ENCODE peak calls at places on chromosomes 1 and 21, in seven cellular contexts. P is sigmoid colon, I is stomach, G is upper lobe of left lung, O is K562, Y is GM12878, J is suprapubic skin. C is an unnamed sample.

GRCh38 chr1:81799939-81800740 is 594 bp upstream of the ADGRL2 start:
- DNase-seq in P (peak; percentile 85), I (peak; percentile 45), G (peak; percentile 87), O (no peak), Y (no peak), J (no peak), C (peak; percentile 23)

GRCh38 chr21:16420086-16420724 is 690.4 kb downstream of the USP25 start:
- DNase-seq in P (peak; percentile 71), I (peak; percentile 42), G (no peak), O (no peak), Y (no peak), J (no peak), C (no peak)

GRCh38 chr21:35324372-35325220 is 275.5 kb upstream of the RUNX1 start:
- DNase-seq in P (peak; percentile 81), I (no peak), G (no peak), O (no peak), Y (no peak), J (no peak), C (peak; percentile 14)

GRCh38 chr1:183097438-183098051 is 74.3 kb downstream of the LAMC1 start:
- DNase-seq in P (no peak), I (no peak), G (no peak), O (no peak), Y (no peak), J (no peak), C (no peak)

GRCh38 chr1:29453502-29454240 is 217.3 kb downstream of the PTPRU start:
- DNase-seq in P (no peak), I (no peak), G (no peak), O (peak; percentile 88), Y (no peak), J (peak; percentile 76), C (no peak)

GRCh38 chr1:204846546-204846945 is 24.1 kb upstream of the NFASC start:
- DNase-seq in P (no peak), I (no peak), G (no peak), O (no peak), Y (no peak), J (no peak), C (no peak)

GRCh38 chr1:2514863-2515762 is 11.3 kb downstream of the PANK4 start:
- DNase-seq in P (no peak), I (no peak), G (peak; percentile 65), O (no peak), Y (no peak), J (no peak), C (no peak)

GRCh38 chr1:197145451-197146029 is 929 bp downstream of the ASPM start:
- DNase-seq in P (no peak), I (no peak), G (no peak), O (no peak), Y (no peak), J (no peak), C (no peak)

GRCh38 chr1:176754663-176755062 is 291.7 kb downstream of the PAPPA2 start:
- DNase-seq in P (no peak), I (no peak), G (no peak), O (no peak), Y (no peak), J (no peak), C (no peak)

GRCh38 chr1:6350416-6351088 is 43.0 kb downstream of the ACOT7 start:
- DNase-seq in P (peak; percentile 72), I (peak; percentile 93), G (no peak), O (no peak), Y (no peak), J (no peak), C (peak; percentile 29)

GRCh38 chr1:160177667-160178066 is 12.7 kb upstream of the CASQ1 start:
- DNase-seq in P (no peak), I (no peak), G (no peak), O (no peak), Y (no peak), J (no peak), C (no peak)

GRCh38 chr21:41653944-41654625 is 112.8 kb downstream of the RIPK4 start:
- DNase-seq in P (no peak), I (no peak), G (no peak), O (no peak), Y (no peak), J (no peak), C (no peak)

GRCh38 chr1:230632273-230632873 is 9.9 kb upstream of the COG2 start:
- DNase-seq in P (no peak), I (peak; percentile 32), G (no peak), O (peak; percentile 24), Y (no peak), J (no peak), C (peak; percentile 22)

GRCh38 chr1:204130989-204131892 is 20.6 kb downstream of the ETNK2 start:
- DNase-seq in P (no peak), I (no peak), G (peak; percentile 31), O (no peak), Y (no peak), J (no peak), C (no peak)

GRCh38 chr1:40919475-40920011 is 57.4 kb upstream of the CITED4 start:
- DNase-seq in P (no peak), I (peak; percentile 92), G (peak; percentile 33), O (no peak), Y (no peak), J (no peak), C (no peak)

GRCh38 chr21:35394634-35395369 is 345.7 kb upstream of the RUNX1 start:
- DNase-seq in P (no peak), I (no peak), G (no peak), O (no peak), Y (no peak), J (no peak), C (no peak)

GRCh38 chr1:117573386-117574040 is 32.3 kb upstream of the TENT5C start:
- DNase-seq in P (no peak), I (no peak), G (no peak), O (no peak), Y (no peak), J (peak; percentile 37), C (peak; percentile 8)

GRCh38 chr1:34549199-34549598 is 205.6 kb upstream of the GJB5 start:
- DNase-seq in P (no peak), I (no peak), G (no peak), O (peak; percentile 32), Y (no peak), J (no peak), C (peak; percentile 60)

GRCh38 chr1:170545476-170545875 is 13.5 kb downstream of the GORAB start:
- DNase-seq in P (no peak), I (no peak), G (no peak), O (no peak), Y (no peak), J (no peak), C (no peak)

GRCh38 chr21:40208206-40208950 is 341.1 kb downstream of the PCP4 start:
- DNase-seq in P (no peak), I (no peak), G (no peak), O (no peak), Y (no peak), J (no peak), C (no peak)

GRCh38 chr1:21451981-21452411 is 12.1 kb downstream of the NBPF3 start:
- DNase-seq in P (no peak), I (no peak), G (no peak), O (no peak), Y (no peak), J (no peak), C (no peak)

GRCh38 chr1:12088607-12089006 is 25.5 kb downstream of the TNFRSF8 start:
- DNase-seq in P (no peak), I (peak; percentile 26), G (no peak), O (no peak), Y (no peak), J (no peak), C (peak; percentile 34)

DNA sequence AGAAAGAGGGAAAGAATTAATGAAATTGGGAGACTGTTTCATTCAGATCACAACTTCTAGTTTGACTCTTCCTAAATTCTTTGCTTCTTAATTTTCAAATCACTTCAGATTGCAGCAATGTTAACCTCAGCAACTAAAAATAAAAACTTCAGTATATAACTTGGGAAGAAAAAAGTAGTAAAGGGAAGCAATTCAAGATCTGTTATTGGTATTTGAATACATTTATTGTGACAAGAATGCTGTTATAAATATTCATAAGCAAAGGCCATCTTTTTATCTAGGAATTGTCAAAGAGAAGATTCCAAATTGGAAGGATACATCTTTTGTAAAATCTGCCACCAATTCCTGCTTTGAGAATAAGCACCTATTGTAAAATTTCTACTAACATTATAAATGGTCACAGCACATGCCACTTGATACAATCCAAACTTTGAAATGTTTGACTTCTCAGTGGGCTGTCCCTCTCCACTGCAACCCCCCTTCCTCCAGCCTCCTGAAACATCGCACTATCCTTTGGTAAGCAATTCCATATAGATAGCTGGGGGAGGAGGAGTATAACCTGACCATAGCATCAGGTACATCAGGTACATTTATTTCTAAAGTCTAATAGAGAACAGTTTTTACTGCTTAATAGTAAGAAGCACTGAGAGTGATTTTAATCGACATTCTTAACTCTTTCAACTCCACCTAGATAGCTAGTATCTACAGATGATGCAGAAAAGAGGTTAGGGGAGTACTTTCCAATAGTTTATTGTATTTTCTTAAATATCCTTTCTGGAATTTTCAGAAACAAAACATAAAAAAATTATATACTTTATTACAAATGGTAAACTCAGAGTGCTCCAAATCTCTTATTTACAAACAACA is 3.0 kb downstream of the JUN start:
- DNase-seq in P (no peak), I (peak; percentile 34), G (no peak), O (no peak), Y (no peak), J (no peak), C (no peak)
- TF ChIP-seq POLR2A in P (peak; percentile 27), I (no peak), G (no peak), O (peak; percentile 46), Y (no peak), J (peak; percentile 43), C (peak; percentile 68)

GRCh38 chr21:28910280-28910887 is 82.3 kb downstream of the LTN1 start:
- DNase-seq in P (no peak), I (no peak), G (no peak), O (no peak), Y (no peak), J (no peak), C (no peak)
- TF ChIP-seq EP300 in P (no peak), I (no peak), G (no peak), O (no peak), Y (no peak), J (no peak), C (no peak)

GRCh38 chr1:162557536-162557935 is 4.0 kb upstream of the UAP1 start:
- DNase-seq in P (no peak), I (peak; percentile 63), G (no peak), O (no peak), Y (no peak), J (no peak), C (peak; percentile 78)
- TF ChIP-seq POLR2AphosphoS5 in P (no peak), I (no peak), G (no peak), O (no peak), Y (no peak), J (no peak), C (no peak)

GRCh38 chr1:48469616-48470500 is 2.1 kb downstream of the SPATA6 start:
- DNase-seq in P (peak; percentile 80), I (peak; percentile 71), G (no peak), O (no peak), Y (no peak), J (no peak), C (peak; percentile 67)

GRCh38 chr1:48471103-48471502 is 901 bp downstream of the SPATA6 start:
- DNase-seq in P (peak; percentile 75), I (no peak), G (no peak), O (no peak), Y (no peak), J (no peak), C (no peak)

GRCh38 chr1:48470506-48470905 is 1.5 kb downstream of the SPATA6 start:
- DNase-seq in P (peak; percentile 79), I (peak; percentile 57), G (no peak), O (no peak), Y (no peak), J (no peak), C (peak; percentile 31)

GRCh38 chr1:48472747-48473146 is 743 bp upstream of the SPATA6 start:
- DNase-seq in P (no peak), I (no peak), G (no peak), O (no peak), Y (no peak), J (no peak), C (no peak)

GRCh38 chr1:48471603-48472576 is at the start of gene SPATA6:
- DNase-seq in P (peak; percentile 99), I (peak; percentile 98), G (peak; percentile 99), O (peak; percentile 97), Y (peak; percentile 24), J (peak; percentile 98), C (peak; percentile 99)
- TF ChIP-seq POLR2A in P (peak; percentile 63), I (no peak), G (peak; percentile 68), O (peak; percentile 72), Y (peak; percentile 54), J (peak; percentile 29), C (peak; percentile 69)